ENCODE peak calls at places on chromosomes 2 and 18, in four cellular contexts. C is activated CD4-positive, alpha-beta T cell treated with anti-CD3 and anti-CD28 coated beads, Interleukin-2, amount 50 U/mL, for 1 hour; O is stimulated activated CD4-positive, alpha-beta T cell treated with anti-CD3 and anti-CD28 coated beads, TNF-alpha, amount 100 ng/mL, for 48 hours; D is lung. W is an unnamed sample.

GRCh38 chr2:146818122-146818521 is 1026.7 kb upstream of the ACVR2A start:
- DNase-seq in C (no peak), O (no peak), D (no peak), W (no peak)

GRCh38 chr2:155203187-155203586 is 504.7 kb downstream of the KCNJ3 start:
- DNase-seq in D (no peak), O (no peak), C (no peak), W (no peak)

GRCh38 chr2:229407170-229407569 is 136.1 kb upstream of the PID1 start:
- DNase-seq in D (peak), C (no peak), O (no peak), W (peak)

GRCh38 chr2:189982777-189983394 is 79.6 kb downstream of the MSTN start:
- DNase-seq in O (no peak), D (no peak), C (no peak), W (no peak)

GRCh38 chr2:233081232-233081730 is 21.1 kb downstream of the INPP5D start:
- DNase-seq in D (no peak), O (no peak), C (peak), W (no peak)

GRCh38 chr2:126661001-126661400 is 5.0 kb downstream of the GYPC start:
- DNase-seq in O (no peak), C (no peak), D (no peak), W (no peak)

GRCh38 chr2:63614983-63615945 is 26.5 kb downstream of the MDH1 start:
- DNase-seq in O (no peak), D (no peak), C (no peak), W (no peak)

GRCh38 chr2:216680951-216681629 is 14.3 kb downstream of the IGFBP5 start:
- DNase-seq in D (no peak), C (no peak), O (no peak), W (no peak)

GRCh38 chr2:85838181-85838580 is 50.6 kb downstream of the ST3GAL5 start:
- DNase-seq in C (no peak), D (no peak), O (no peak), W (no peak)

GRCh38 chr2:84732897-84733778 is 147.7 kb downstream of the TRABD2A start:
- DNase-seq in C (no peak), O (no peak), D (no peak), W (no peak)

GRCh38 chr2:99552529-99552928 is 62.7 kb upstream of the REV1 start:
- DNase-seq in C (no peak), O (no peak), D (no peak), W (no peak)

GRCh38 chr2:182664212-182664611 is 51.8 kb upstream of the DNAJC10 start:
- DNase-seq in D (no peak), C (no peak), O (no peak), W (no peak)

GRCh38 chr2:26251893-26252292 is 7.2 kb downstream of the HADHB start:
- DNase-seq in C (no peak), D (no peak), O (no peak), W (no peak)

GRCh38 chr18:49359732-49360444 is 100.6 kb downstream of the DYM start:
- DNase-seq in C (no peak), D (no peak), O (no peak), W (peak)

GRCh38 chr2:113212245-113213060 is 38.7 kb downstream of the PSD4 start:
- DNase-seq in C (no peak), D (no peak), O (no peak), W (no peak)

GRCh38 chr18:51651761-51652160 is 454.3 kb upstream of the MEX3C start:
- DNase-seq in C (no peak), O (no peak), D (no peak), W (no peak)

GRCh38 chr18:2814928-2815327 is 31.9 kb upstream of the EMILIN2 start:
- DNase-seq in D (no peak), C (no peak), O (no peak), W (no peak)

GRCh38 chr2:64090264-64090663 is 54.0 kb downstream of the PELI1 start:
- DNase-seq in C (no peak), D (peak), O (no peak), W (no peak)

GRCh38 chr18:3984163-3984757 is 470.8 kb downstream of the DLGAP1 start:
- DNase-seq in D (no peak), O (no peak), C (no peak), W (no peak)

GRCh38 chr2:20371656-20372055 is 21.0 kb upstream of the PUM2 start:
- DNase-seq in C (no peak), D (no peak), O (no peak), W (no peak)

GRCh38 chr2:169775765-169776482 is 22.7 kb upstream of the SSB start:
- DNase-seq in C (no peak), O (no peak), D (no peak), W (no peak)

GRCh38 chr18:58638446-58638845 is 9.6 kb upstream of the ALPK2 start:
- DNase-seq in C (no peak), O (no peak), D (no peak), W (no peak)

GRCh38 chr2:219022616-219023015 is 18.7 kb downstream of the CFAP65 start:
- DNase-seq in D (no peak), C (no peak), O (no peak), W (no peak)

GRCh38 chr2:9753276-9753600 is 90.0 kb upstream of the TAF1B start:
- DNase-seq in D (no peak), O (peak), C (peak), W (peak)

GRCh38 chr2:159131882-159132281 is 154.6 kb downstream of the WDSUB1 start:
- DNase-seq in O (no peak), C (no peak), D (no peak), W (peak)

GRCh38 chr2:186848873-186849578 is at the start of gene ZSWIM2:
- DNase-seq in D (peak), O (no peak), C (no peak), W (peak)

GRCh38 chr2:33377048-33377447 is 99.4 kb upstream of the RASGRP3 start:
- DNase-seq in O (no peak), C (no peak), D (no peak), W (no peak)

GRCh38 chr2:157874278-157874825 is 1.8 kb downstream of the ACVR1 start:
- DNase-seq in O (no peak), C (no peak), D (peak), W (no peak)

GRCh38 chr18:50721006-50721405 is 98.8 kb downstream of the MRO start:
- DNase-seq in C (no peak), D (no peak), O (no peak), W (no peak)

GRCh38 chr2:35580951-35581350 is 774.6 kb upstream of the CRIM1 start:
- DNase-seq in C (no peak), O (no peak), D (no peak), W (no peak)

GRCh38 chr18:29060349-29060748 is 883.4 kb upstream of the CDH2 start:
- DNase-seq in C (no peak), D (no peak), O (no peak), W (no peak)

GRCh38 chr2:10982931-10983701 is 71.4 kb downstream of the KCNF1 start:
- DNase-seq in O (no peak), C (no peak), D (peak), W (no peak)

GRCh38 chr2:172429351-172429968 is 2.1 kb downstream of the ITGA6 start:
- DNase-seq in D (no peak), C (no peak), O (no peak), W (no peak)

GRCh38 chr2:120896904-120897303 is 161.2 kb downstream of the GLI2 start:
- DNase-seq in D (no peak), O (no peak), C (no peak), W (no peak)

GRCh38 chr2:25817630-25818029 is 60.7 kb downstream of the ASXL2 start:
- DNase-seq in C (no peak), D (no peak), O (no peak), W (no peak)

GRCh38 chr2:121281107-121281506 is 3.9 kb downstream of the TFCP2L1 start:
- DNase-seq in O (no peak), D (no peak), C (no peak), W (no peak)

GRCh38 chr2:200380139-200380561 is 73.7 kb downstream of the SPATS2L start:
- DNase-seq in D (no peak), C (no peak), O (no peak), W (no peak)

GRCh38 chr2:168350380-168350779 is 103.0 kb upstream of the STK39 start:
- DNase-seq in D (no peak), C (no peak), O (no peak), W (no peak)

W was measured in skeletal muscle cell.